ENCODE peak calls at places on chromosomes 2 and 18, in eight cellular contexts. One of them, this sample, is unnamed.

GRCh38 chr18:3383381-3383915 is 66.5 kb upstream of the TGIF1 start:
- DNase-seq in glutamatergic neuron: no peak
- DNase-seq in NCI-H460: no peak
- DNase-seq in NCI-H226: no peak
- DNase-seq in NCI-H69: peak; percentile 90
- DNase-seq in T-helper 1 cell: no peak
- DNase-seq in SW 1271: no peak
- DNase-seq in GM12891: no peak
- DNase-seq in this sample: no peak

GRCh38 chr18:79797518-79798345 is at the start of gene KCNG2:
- DNase-seq in glutamatergic neuron: peak; percentile 77
- DNase-seq in NCI-H460: no peak
- DNase-seq in NCI-H226: no peak
- DNase-seq in NCI-H69: peak; percentile 56
- DNase-seq in T-helper 1 cell: no peak
- DNase-seq in SW 1271: no peak
- DNase-seq in GM12891: peak; percentile 72
- DNase-seq in this sample: no peak

GRCh38 chr2:198054299-198054698 is 249.9 kb downstream of the PLCL1 start:
- DNase-seq in glutamatergic neuron: peak; percentile 25
- DNase-seq in NCI-H460: peak; percentile 28
- DNase-seq in NCI-H226: no peak
- DNase-seq in NCI-H69: peak; percentile 15
- DNase-seq in T-helper 1 cell: peak; percentile 28
- DNase-seq in SW 1271: peak; percentile 11
- DNase-seq in GM12891: peak; percentile 2
- DNase-seq in this sample: no peak

GRCh38 chr2:129798626-129799025 is 180.8 kb upstream of the RAB6C start:
- DNase-seq in glutamatergic neuron: no peak
- DNase-seq in NCI-H460: no peak
- DNase-seq in NCI-H226: no peak
- DNase-seq in NCI-H69: no peak
- DNase-seq in T-helper 1 cell: no peak
- DNase-seq in SW 1271: no peak
- DNase-seq in GM12891: no peak
- DNase-seq in this sample: no peak

GRCh38 chr2:224025874-224026273 is 13.2 kb downstream of the SERPINE2 start:
- DNase-seq in glutamatergic neuron: no peak
- DNase-seq in NCI-H460: no peak
- DNase-seq in NCI-H226: no peak
- DNase-seq in NCI-H69: no peak
- DNase-seq in T-helper 1 cell: peak; percentile 92
- DNase-seq in SW 1271: no peak
- DNase-seq in GM12891: no peak
- DNase-seq in this sample: peak; percentile 18

GRCh38 chr2:31387850-31388249 is 26.7 kb downstream of the XDH start:
- DNase-seq in glutamatergic neuron: no peak
- DNase-seq in NCI-H460: no peak
- DNase-seq in NCI-H226: no peak
- DNase-seq in NCI-H69: no peak
- DNase-seq in T-helper 1 cell: no peak
- DNase-seq in SW 1271: no peak
- DNase-seq in GM12891: no peak
- DNase-seq in this sample: no peak

GRCh38 chr18:63702660-63703059 is at the start of gene SERPINB11:
- DNase-seq in glutamatergic neuron: no peak
- DNase-seq in NCI-H460: no peak
- DNase-seq in NCI-H226: no peak
- DNase-seq in NCI-H69: peak; percentile 23
- DNase-seq in T-helper 1 cell: no peak
- DNase-seq in SW 1271: no peak
- DNase-seq in GM12891: no peak
- DNase-seq in this sample: no peak

GRCh38 chr2:226411206-226411605 is 388.4 kb downstream of the IRS1 start:
- DNase-seq in glutamatergic neuron: no peak
- DNase-seq in NCI-H460: no peak
- DNase-seq in NCI-H226: no peak
- DNase-seq in NCI-H69: no peak
- DNase-seq in T-helper 1 cell: no peak
- DNase-seq in SW 1271: no peak
- DNase-seq in GM12891: no peak
- DNase-seq in this sample: no peak

GRCh38 chr2:39469807-39470206 is 32.7 kb upstream of the MAP4K3 start:
- DNase-seq in glutamatergic neuron: no peak
- DNase-seq in NCI-H460: no peak
- DNase-seq in NCI-H226: peak; percentile 95
- DNase-seq in NCI-H69: no peak
- DNase-seq in T-helper 1 cell: no peak
- DNase-seq in SW 1271: peak; percentile 14
- DNase-seq in GM12891: no peak
- DNase-seq in this sample: no peak

GRCh38 chr2:10399358-10399757 is 48.8 kb downstream of the ODC1 start:
- DNase-seq in glutamatergic neuron: no peak
- DNase-seq in NCI-H460: no peak
- DNase-seq in NCI-H226: no peak
- DNase-seq in NCI-H69: no peak
- DNase-seq in T-helper 1 cell: no peak
- DNase-seq in SW 1271: no peak
- DNase-seq in GM12891: no peak
- DNase-seq in this sample: no peak

GRCh38 chr2:147910990-147911473 is 66.2 kb downstream of the ACVR2A start:
- DNase-seq in glutamatergic neuron: no peak
- DNase-seq in NCI-H460: peak; percentile 61
- DNase-seq in NCI-H226: peak; percentile 33
- DNase-seq in NCI-H69: peak; percentile 50
- DNase-seq in T-helper 1 cell: peak; percentile 52
- DNase-seq in SW 1271: peak; percentile 72
- DNase-seq in GM12891: no peak
- DNase-seq in this sample: no peak

GRCh38 chr2:207905546-207905945 is 119.8 kb downstream of the PLEKHM3 start:
- DNase-seq in glutamatergic neuron: no peak
- DNase-seq in NCI-H460: no peak
- DNase-seq in NCI-H226: no peak
- DNase-seq in NCI-H69: peak; percentile 20
- DNase-seq in T-helper 1 cell: no peak
- DNase-seq in SW 1271: no peak
- DNase-seq in GM12891: no peak
- DNase-seq in this sample: no peak

GRCh38 chr2:37631698-37632097 is 39.7 kb downstream of the CDC42EP3 start:
- DNase-seq in glutamatergic neuron: no peak
- DNase-seq in NCI-H460: no peak
- DNase-seq in NCI-H226: no peak
- DNase-seq in NCI-H69: peak; percentile 81
- DNase-seq in T-helper 1 cell: no peak
- DNase-seq in SW 1271: no peak
- DNase-seq in GM12891: no peak
- DNase-seq in this sample: no peak

GRCh38 chr18:77057043-77057442 is 75.5 kb downstream of the MBP start:
- DNase-seq in glutamatergic neuron: peak; percentile 49
- DNase-seq in NCI-H460: no peak
- DNase-seq in NCI-H226: no peak
- DNase-seq in NCI-H69: peak; percentile 89
- DNase-seq in T-helper 1 cell: no peak
- DNase-seq in SW 1271: no peak
- DNase-seq in GM12891: no peak
- DNase-seq in this sample: no peak

GRCh38 chr2:128309341-128310093 is 9.2 kb downstream of the HS6ST1 start:
- DNase-seq in glutamatergic neuron: no peak
- DNase-seq in NCI-H460: no peak
- DNase-seq in NCI-H226: no peak
- DNase-seq in NCI-H69: peak; percentile 91
- DNase-seq in T-helper 1 cell: no peak
- DNase-seq in SW 1271: no peak
- DNase-seq in GM12891: no peak
- DNase-seq in this sample: no peak

GRCh38 chr2:143458258-143458954 is 329.2 kb downstream of the ARHGAP15 start:
- DNase-seq in glutamatergic neuron: no peak
- DNase-seq in NCI-H460: no peak
- DNase-seq in NCI-H226: no peak
- DNase-seq in NCI-H69: no peak
- DNase-seq in T-helper 1 cell: no peak
- DNase-seq in SW 1271: no peak
- DNase-seq in GM12891: no peak
- DNase-seq in this sample: no peak

GRCh38 chr18:3380384-3380961 is 69.5 kb upstream of the TGIF1 start:
- DNase-seq in glutamatergic neuron: no peak
- DNase-seq in NCI-H460: peak; percentile 43
- DNase-seq in NCI-H226: no peak
- DNase-seq in NCI-H69: peak; percentile 55
- DNase-seq in T-helper 1 cell: peak; percentile 59
- DNase-seq in SW 1271: peak; percentile 1
- DNase-seq in GM12891: no peak
- DNase-seq in this sample: no peak

GRCh38 chr2:240585101-240585500 is 1.4 kb upstream of the CAPN10 start:
- DNase-seq in glutamatergic neuron: peak; percentile 17
- DNase-seq in NCI-H460: no peak
- DNase-seq in NCI-H226: no peak
- DNase-seq in NCI-H69: peak; percentile 24
- DNase-seq in T-helper 1 cell: no peak
- DNase-seq in SW 1271: no peak
- DNase-seq in GM12891: no peak
- DNase-seq in this sample: no peak

GRCh38 chr2:62662548-62662947 is 43.0 kb upstream of the EHBP1 start:
- DNase-seq in glutamatergic neuron: no peak
- DNase-seq in NCI-H460: no peak
- DNase-seq in NCI-H226: no peak
- DNase-seq in NCI-H69: no peak
- DNase-seq in T-helper 1 cell: no peak
- DNase-seq in SW 1271: no peak
- DNase-seq in GM12891: no peak
- DNase-seq in this sample: no peak

GRCh38 chr2:216520156-216520555 is 21.5 kb downstream of the RPL37A start:
- DNase-seq in glutamatergic neuron: no peak
- DNase-seq in NCI-H460: no peak
- DNase-seq in NCI-H226: peak; percentile 33
- DNase-seq in NCI-H69: no peak
- DNase-seq in T-helper 1 cell: no peak
- DNase-seq in SW 1271: no peak
- DNase-seq in GM12891: no peak
- DNase-seq in this sample: no peak

GRCh38 chr2:238315031-238315595 is 5.2 kb upstream of the TRAF3IP1 start:
- DNase-seq in glutamatergic neuron: no peak
- DNase-seq in NCI-H460: no peak
- DNase-seq in NCI-H226: no peak
- DNase-seq in NCI-H69: no peak
- DNase-seq in T-helper 1 cell: no peak
- DNase-seq in SW 1271: no peak
- DNase-seq in GM12891: no peak
- DNase-seq in this sample: no peak

GRCh38 chr2:137467246-137467862 is 496.9 kb upstream of the HNMT start:
- DNase-seq in glutamatergic neuron: peak; percentile 60
- DNase-seq in NCI-H460: peak; percentile 50
- DNase-seq in NCI-H226: no peak
- DNase-seq in NCI-H69: peak; percentile 37
- DNase-seq in T-helper 1 cell: no peak
- DNase-seq in SW 1271: peak; percentile 30
- DNase-seq in GM12891: no peak
- DNase-seq in this sample: no peak

GRCh38 chr18:24259869-24260662 is 121.2 kb downstream of the CABYR start:
- DNase-seq in glutamatergic neuron: no peak
- DNase-seq in NCI-H460: no peak
- DNase-seq in NCI-H226: no peak
- DNase-seq in NCI-H69: no peak
- DNase-seq in T-helper 1 cell: no peak
- DNase-seq in SW 1271: no peak
- DNase-seq in GM12891: no peak
- DNase-seq in this sample: no peak

GRCh38 chr2:18473241-18473841 is 87.1 kb downstream of the RDH14 start:
- DNase-seq in glutamatergic neuron: no peak
- DNase-seq in NCI-H460: no peak
- DNase-seq in NCI-H226: peak; percentile 40
- DNase-seq in NCI-H69: no peak
- DNase-seq in T-helper 1 cell: no peak
- DNase-seq in SW 1271: no peak
- DNase-seq in GM12891: no peak
- DNase-seq in this sample: no peak

GRCh38 chr18:53909668-53910067 is 314.8 kb downstream of the MBD2 start:
- DNase-seq in glutamatergic neuron: no peak
- DNase-seq in NCI-H460: peak; percentile 6
- DNase-seq in NCI-H226: no peak
- DNase-seq in NCI-H69: peak; percentile 85
- DNase-seq in T-helper 1 cell: peak; percentile 18
- DNase-seq in SW 1271: peak; percentile 1
- DNase-seq in GM12891: peak; percentile 15
- DNase-seq in this sample: no peak

GRCh38 chr18:31493941-31494340 is 4.0 kb upstream of the DSG2 start:
- DNase-seq in glutamatergic neuron: no peak
- DNase-seq in NCI-H460: no peak
- DNase-seq in NCI-H226: no peak
- DNase-seq in NCI-H69: no peak
- DNase-seq in T-helper 1 cell: no peak
- DNase-seq in SW 1271: no peak
- DNase-seq in GM12891: no peak
- DNase-seq in this sample: no peak

GRCh38 chr2:75090770-75091515 is 108.4 kb downstream of the TACR1 start:
- DNase-seq in glutamatergic neuron: no peak
- DNase-seq in NCI-H460: no peak
- DNase-seq in NCI-H226: no peak
- DNase-seq in NCI-H69: no peak
- DNase-seq in T-helper 1 cell: no peak
- DNase-seq in SW 1271: no peak
- DNase-seq in GM12891: no peak
- DNase-seq in this sample: no peak

GRCh38 chr18:57077786-57078552 is 68.9 kb upstream of the BOD1L2 start:
- DNase-seq in glutamatergic neuron: no peak
- DNase-seq in NCI-H460: no peak
- DNase-seq in NCI-H226: no peak
- DNase-seq in NCI-H69: no peak
- DNase-seq in T-helper 1 cell: peak; percentile 50
- DNase-seq in SW 1271: no peak
- DNase-seq in GM12891: peak; percentile 59
- DNase-seq in this sample: no peak